ENCODE peak calls at places on chromosomes 12 and 14, in six cellular contexts. G is K562, T is HepG2, J is GM12892, O is H1, Q is GM12878. U is an unnamed sample.

GRCh38 chr12:116662612-116663144 is 75.2 kb downstream of the SPRING1 start:
- DNase-seq in G (no peak), T (peak), J (no peak), O (no peak), Q (no peak), U (no peak)

GRCh38 chr14:49508124-49508523 is 78.1 kb downstream of the RPS29 start:
- DNase-seq in G (no peak), T (no peak), J (no peak), O (no peak), Q (no peak), U (no peak)

GRCh38 chr14:69999246-69999645 is 120.0 kb downstream of the SMOC1 start:
- DNase-seq in G (no peak), T (no peak), J (no peak), O (no peak), Q (no peak), U (no peak)

GRCh38 chr12:101942206-101942605 is 64.8 kb downstream of the DRAM1 start:
- DNase-seq in G (no peak), T (no peak), J (no peak), O (no peak), Q (no peak), U (no peak)

GRCh38 chr12:26126340-26127284 is 1.8 kb upstream of the BHLHE41 start:
- DNase-seq in G (peak), T (peak), J (peak), O (no peak), Q (no peak), U (no peak)

GRCh38 chr12:66496595-66496994 is 182.3 kb downstream of the GRIP1 start:
- DNase-seq in G (no peak), T (no peak), J (no peak), O (no peak), Q (no peak), U (no peak)

GRCh38 chr12:105444050-105444808 is 113.7 kb downstream of the C12orf75 start:
- DNase-seq in G (no peak), T (no peak), J (no peak), O (no peak), Q (no peak), U (no peak)

GRCh38 chr12:2284857-2285256 is 232.1 kb downstream of the CACNA1C start:
- DNase-seq in G (peak), T (peak), J (peak), O (peak), Q (no peak), U (no peak)

GRCh38 chr12:112684742-112685141 is 106.8 kb upstream of the RPH3A start:
- DNase-seq in G (peak), T (peak), J (no peak), O (no peak), Q (no peak), U (no peak)

GRCh38 chr12:5206401-5207175 is 162.9 kb downstream of the KCNA5 start:
- DNase-seq in G (no peak), T (no peak), J (no peak), O (no peak), Q (no peak), U (no peak)

GRCh38 chr12:4786795-4787194 is 66.6 kb downstream of the GALNT8 start:
- DNase-seq in G (no peak), T (no peak), J (no peak), O (no peak), Q (no peak), U (no peak)

GRCh38 chr12:96487214-96487613 is 2.2 kb upstream of the CFAP54 start:
- DNase-seq in G (no peak), T (no peak), J (no peak), O (no peak), Q (no peak), U (no peak)
- TF ChIP-seq POLR2AphosphoS5 in G (no peak), T (no peak), J (no peak), O (no peak), Q (no peak), U (no peak)

DNA sequence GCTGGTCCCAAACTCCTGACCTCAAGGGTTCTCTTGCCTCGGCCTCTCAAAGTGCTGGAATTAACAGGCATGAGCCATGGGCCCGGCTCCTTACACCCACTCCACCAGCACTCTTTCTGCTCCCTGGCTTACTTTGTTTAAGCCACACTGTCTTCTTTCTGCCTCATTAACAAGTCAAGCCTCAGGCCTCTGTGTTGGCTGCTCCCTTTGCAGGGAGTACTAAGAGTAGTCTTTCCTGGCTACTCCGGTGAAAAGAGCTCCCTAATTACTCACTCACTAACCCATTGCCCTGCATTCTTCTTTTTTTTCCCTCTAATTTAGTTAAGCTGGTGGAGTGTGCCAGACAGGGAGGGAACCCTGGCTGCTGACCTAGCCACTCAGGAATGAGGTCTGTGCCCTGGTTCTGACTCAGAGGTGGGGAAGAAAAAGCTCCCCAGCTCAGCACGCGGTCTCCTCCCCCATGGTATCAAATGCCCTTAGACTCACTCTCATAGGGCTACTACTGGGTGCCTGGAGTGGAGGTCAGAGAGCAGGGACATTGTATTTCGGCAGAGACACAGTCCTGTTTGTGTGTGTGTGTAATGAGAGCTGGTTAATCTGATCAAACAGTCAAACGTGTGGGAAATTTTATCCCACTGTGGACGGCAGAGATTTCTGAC is 19.8 kb downstream of the GALNT6 start:
- DNase-seq in G (no peak), T (peak), J (no peak), O (peak), Q (no peak), U (no peak)
- TF ChIP-seq TAF1 in G (no peak), T (no peak), J (no peak), O (no peak), Q (no peak), U (no peak)

GRCh38 chr14:74492413-74493342 is at the start of gene NPC2:
- DNase-seq in G (no peak), T (no peak), J (no peak), O (no peak), Q (no peak), U (no peak)
- TF ChIP-seq POLR2A in G (no peak), T (peak), J (no peak), O (no peak), Q (no peak), U (no peak)

DNA sequence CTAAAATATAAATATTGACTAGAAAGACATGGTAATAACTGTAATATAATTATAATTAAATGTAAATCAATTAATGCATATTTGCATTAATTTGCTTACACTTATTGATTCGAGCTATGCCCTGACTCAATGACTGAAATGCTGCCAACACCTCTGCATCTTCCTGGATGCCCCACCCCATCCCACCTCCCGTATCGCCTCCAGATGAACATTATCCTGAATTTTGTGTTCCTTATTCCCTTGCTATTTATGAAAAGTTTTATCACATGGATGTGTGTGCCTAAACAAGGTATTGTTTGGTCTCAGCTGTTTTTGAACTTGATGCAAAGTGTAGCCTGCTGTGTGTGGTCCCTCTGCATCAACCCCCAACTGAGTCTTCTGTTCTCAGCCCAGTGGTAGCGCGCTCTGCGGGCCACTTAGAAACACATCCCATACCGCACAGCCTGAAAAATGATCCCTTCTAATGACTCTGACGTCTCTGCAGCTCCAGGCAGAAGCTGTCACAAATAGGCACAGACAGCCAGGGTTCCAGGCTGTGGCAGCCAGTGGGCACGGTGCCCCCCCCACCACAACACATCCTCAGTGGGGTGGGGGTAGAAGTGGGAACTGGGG is 96.5 kb downstream of the PRMT8 start:
- DNase-seq in G (no peak), T (no peak), J (no peak), O (no peak), Q (no peak), U (no peak)
- TF ChIP-seq POLR2AphosphoS5 in G (no peak), T (no peak), J (no peak), O (no peak), Q (no peak), U (no peak)

U was measured in GM12891.